ENCODE peak calls at places on chromosome 16, in seven cellular contexts. One of them, this sample, is unnamed. For H3K4me1, the result is how much of the 10 kb centered on the place peaks cover.

GRCh38 chr16:7270823-7271222 is 61.8 kb upstream of the RBFOX1 start:
- DNase-seq in stomach: no peak
- DNase-seq in heart right ventricle: no peak
- DNase-seq in cardiac muscle cell: no peak
- DNase-seq in adrenal gland: no peak
- DNase-seq in lung: no peak
- DNase-seq in CD8-positive, alpha-beta T cell: no peak
- DNase-seq in this sample: no peak

GRCh38 chr16:56197227-56197992 is 6.1 kb downstream of the GNAO1 start:
- DNase-seq in lung: no peak
- DNase-seq in adrenal gland: no peak
- DNase-seq in cardiac muscle cell: no peak
- DNase-seq in heart right ventricle: no peak
- DNase-seq in stomach: no peak
- DNase-seq in CD8-positive, alpha-beta T cell: no peak
- DNase-seq in this sample: no peak

GRCh38 chr16:30652005-30652296 is 1.2 kb downstream of the PRR14 start:
- DNase-seq in cardiac muscle cell: no peak
- DNase-seq in lung: no peak
- DNase-seq in stomach: no peak
- DNase-seq in heart right ventricle: no peak
- DNase-seq in CD8-positive, alpha-beta T cell: no peak
- DNase-seq in adrenal gland: no peak
- DNase-seq in this sample: no peak

GRCh38 chr16:55672471-55672870 is 16.7 kb downstream of the SLC6A2 start:
- DNase-seq in heart right ventricle: peak
- DNase-seq in lung: no peak
- DNase-seq in CD8-positive, alpha-beta T cell: no peak
- DNase-seq in adrenal gland: peak
- DNase-seq in stomach: no peak
- DNase-seq in cardiac muscle cell: peak
- DNase-seq in this sample: no peak

GRCh38 chr16:12544477-12545291 is 259.0 kb downstream of the CPPED1 start:
- DNase-seq in heart right ventricle: no peak
- DNase-seq in cardiac muscle cell: no peak
- DNase-seq in lung: peak
- DNase-seq in adrenal gland: no peak
- DNase-seq in CD8-positive, alpha-beta T cell: no peak
- DNase-seq in stomach: no peak
- DNase-seq in this sample: no peak

GRCh38 chr16:28883221-28883996 is 5.1 kb downstream of the ATP2A1 start:
- DNase-seq in CD8-positive, alpha-beta T cell: no peak
- DNase-seq in stomach: no peak
- DNase-seq in cardiac muscle cell: no peak
- DNase-seq in lung: no peak
- DNase-seq in adrenal gland: no peak
- DNase-seq in heart right ventricle: no peak
- DNase-seq in this sample: no peak

GRCh38 chr16:15705064-15705565 is 55.1 kb downstream of the NDE1 start:
- DNase-seq in heart right ventricle: no peak
- DNase-seq in adrenal gland: no peak
- DNase-seq in cardiac muscle cell: no peak
- DNase-seq in CD8-positive, alpha-beta T cell: no peak
- DNase-seq in stomach: no peak
- DNase-seq in lung: no peak
- DNase-seq in this sample: no peak

GRCh38 chr16:49632798-49633189 is 223.1 kb downstream of the ZNF423 start:
- DNase-seq in stomach: no peak
- DNase-seq in CD8-positive, alpha-beta T cell: peak
- DNase-seq in cardiac muscle cell: no peak
- DNase-seq in lung: no peak
- DNase-seq in adrenal gland: peak
- DNase-seq in heart right ventricle: no peak
- DNase-seq in this sample: no peak

GRCh38 chr16:62404857-62405611 is 368.8 kb upstream of the CDH8 start:
- DNase-seq in stomach: no peak
- DNase-seq in CD8-positive, alpha-beta T cell: no peak
- DNase-seq in adrenal gland: no peak
- DNase-seq in heart right ventricle: no peak
- DNase-seq in cardiac muscle cell: no peak
- DNase-seq in lung: no peak
- DNase-seq in this sample: no peak

GRCh38 chr16:15996432-15997109 is 47.2 kb downstream of the ABCC1 start:
- DNase-seq in stomach: peak
- DNase-seq in cardiac muscle cell: peak
- DNase-seq in adrenal gland: peak
- DNase-seq in lung: peak
- DNase-seq in CD8-positive, alpha-beta T cell: no peak
- DNase-seq in heart right ventricle: peak
- DNase-seq in this sample: peak

DNA sequence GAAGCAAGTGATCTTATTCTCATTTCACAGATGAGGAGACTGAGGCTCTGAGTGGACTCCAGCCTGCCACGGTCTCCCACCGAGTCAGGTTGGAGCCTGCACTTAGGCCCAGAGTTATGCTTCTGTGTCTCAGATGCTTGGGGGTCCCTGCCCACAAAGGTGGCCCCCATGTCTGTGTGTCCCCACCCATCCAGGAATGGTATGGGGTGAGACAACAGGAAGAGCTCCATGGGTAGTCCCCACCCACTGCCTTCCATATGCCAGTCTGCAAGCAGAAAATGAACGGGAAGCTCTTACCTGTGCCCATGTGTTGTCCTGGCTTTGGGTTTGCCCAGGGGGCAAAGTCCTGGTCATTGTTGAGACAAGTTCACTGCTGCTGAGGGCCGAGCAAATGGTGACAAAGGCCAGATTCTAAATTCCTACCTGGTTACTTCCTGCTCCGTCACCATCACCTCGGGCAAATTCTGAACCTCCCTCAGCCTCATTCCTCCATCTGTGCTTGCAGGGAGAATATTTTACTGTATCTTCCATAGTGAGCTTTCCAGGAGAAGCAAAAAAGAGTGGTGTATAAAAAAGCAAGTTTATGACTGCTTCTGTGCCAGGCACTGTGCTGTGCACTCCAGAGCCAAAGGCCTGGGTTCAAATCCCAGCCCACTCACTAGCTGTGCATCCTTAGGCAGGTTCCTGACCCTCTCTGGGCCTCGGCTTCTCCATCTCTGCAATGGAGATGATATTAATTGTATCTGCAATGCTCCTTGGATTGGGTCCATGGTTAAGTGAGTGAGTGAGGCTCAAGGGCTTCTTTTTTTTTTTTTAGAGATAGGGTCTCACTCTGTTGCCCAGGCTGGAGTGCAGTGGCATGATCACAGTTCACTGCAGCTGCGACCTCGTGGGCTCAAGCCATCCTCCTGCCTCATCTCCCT is 9.3 kb downstream of the IL4R start:
- DNase-seq in stomach: peak
- DNase-seq in heart right ventricle: no peak
- DNase-seq in adrenal gland: no peak
- DNase-seq in cardiac muscle cell: no peak
- DNase-seq in CD8-positive, alpha-beta T cell: no peak
- DNase-seq in lung: no peak
- DNase-seq in this sample: no peak
- H3K4me1 ChIP-seq in stomach: half or more
- H3K4me1 ChIP-seq in heart right ventricle: under half
- H3K4me1 ChIP-seq in adrenal gland: half or more
- H3K4me1 ChIP-seq in cardiac muscle cell: under half
- H3K4me1 ChIP-seq in CD8-positive, alpha-beta T cell: half or more
- H3K4me1 ChIP-seq in lung: under half
- H3K4me1 ChIP-seq in this sample: under half

GRCh38 chr16:68283840-68284595 is 19.7 kb downstream of the SLC7A6 start:
- DNase-seq in cardiac muscle cell: no peak
- DNase-seq in adrenal gland: no peak
- DNase-seq in lung: no peak
- DNase-seq in CD8-positive, alpha-beta T cell: no peak
- DNase-seq in heart right ventricle: no peak
- DNase-seq in stomach: no peak
- DNase-seq in this sample: no peak

GRCh38 chr16:68286153-68287074 is 22.1 kb downstream of the SLC7A6 start:
- DNase-seq in stomach: no peak
- DNase-seq in cardiac muscle cell: no peak
- DNase-seq in heart right ventricle: no peak
- DNase-seq in CD8-positive, alpha-beta T cell: peak
- DNase-seq in lung: no peak
- DNase-seq in adrenal gland: no peak
- DNase-seq in this sample: no peak

GRCh38 chr16:68283346-68283745 is 19.0 kb downstream of the SLC7A6 start:
- DNase-seq in CD8-positive, alpha-beta T cell: no peak
- DNase-seq in adrenal gland: no peak
- DNase-seq in cardiac muscle cell: no peak
- DNase-seq in heart right ventricle: no peak
- DNase-seq in lung: no peak
- DNase-seq in stomach: no peak
- DNase-seq in this sample: no peak

GRCh38 chr16:68285683-68286082 is 21.4 kb downstream of the SLC7A6 start:
- DNase-seq in cardiac muscle cell: no peak
- DNase-seq in adrenal gland: no peak
- DNase-seq in lung: no peak
- DNase-seq in stomach: no peak
- DNase-seq in CD8-positive, alpha-beta T cell: no peak
- DNase-seq in heart right ventricle: no peak
- DNase-seq in this sample: no peak

GRCh38 chr16:68284847-68285246 is 20.5 kb downstream of the SLC7A6 start:
- DNase-seq in lung: no peak
- DNase-seq in CD8-positive, alpha-beta T cell: no peak
- DNase-seq in heart right ventricle: no peak
- DNase-seq in cardiac muscle cell: no peak
- DNase-seq in adrenal gland: no peak
- DNase-seq in stomach: no peak
- DNase-seq in this sample: no peak
- H3K4me1 ChIP-seq in lung: under half
- H3K4me1 ChIP-seq in CD8-positive, alpha-beta T cell: half or more
- H3K4me1 ChIP-seq in heart right ventricle: half or more
- H3K4me1 ChIP-seq in cardiac muscle cell: under half
- H3K4me1 ChIP-seq in adrenal gland: half or more
- H3K4me1 ChIP-seq in stomach: under half
- H3K4me1 ChIP-seq in this sample: under half

GRCh38 chr16:84598391-84598750 is 19.5 kb downstream of the COTL1 start:
- DNase-seq in stomach: no peak
- DNase-seq in adrenal gland: no peak
- DNase-seq in CD8-positive, alpha-beta T cell: no peak
- DNase-seq in heart right ventricle: no peak
- DNase-seq in lung: no peak
- DNase-seq in cardiac muscle cell: no peak
- DNase-seq in this sample: no peak
- H3K4me1 ChIP-seq in stomach: half or more
- H3K4me1 ChIP-seq in adrenal gland: half or more
- H3K4me1 ChIP-seq in CD8-positive, alpha-beta T cell: half or more
- H3K4me1 ChIP-seq in heart right ventricle: under half
- H3K4me1 ChIP-seq in lung: under half
- H3K4me1 ChIP-seq in cardiac muscle cell: under half
- H3K4me1 ChIP-seq in this sample: under half

DNA sequence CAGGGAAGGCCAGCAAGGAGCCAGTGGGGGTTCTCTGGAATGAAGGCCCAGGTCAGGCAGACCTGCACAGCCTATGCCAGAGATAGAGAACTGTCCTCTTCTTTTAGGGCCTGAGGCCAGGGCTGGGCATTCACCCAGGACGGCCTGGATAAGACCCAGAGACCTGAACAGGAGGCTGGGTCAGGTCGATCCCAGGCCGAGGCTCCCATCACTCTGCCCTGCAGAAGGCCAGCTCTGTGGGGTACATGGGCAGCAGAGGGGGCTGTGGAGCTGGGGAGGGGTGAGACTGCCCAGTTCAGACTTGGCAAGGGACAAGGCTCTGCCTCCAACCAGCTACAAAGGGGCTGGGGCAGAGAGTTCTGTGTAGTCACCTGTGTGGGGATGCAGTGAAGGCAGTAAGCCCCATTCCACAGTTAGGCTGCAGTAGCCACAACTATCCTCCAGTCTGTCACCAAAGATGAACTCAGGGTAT is 14.6 kb downstream of the HSD11B2 start:
- DNase-seq in CD8-positive, alpha-beta T cell: no peak
- DNase-seq in heart right ventricle: peak
- DNase-seq in stomach: no peak
- DNase-seq in adrenal gland: peak
- DNase-seq in cardiac muscle cell: no peak
- DNase-seq in lung: no peak
- DNase-seq in this sample: no peak
- H3K4me1 ChIP-seq in CD8-positive, alpha-beta T cell: under half
- H3K4me1 ChIP-seq in heart right ventricle: half or more
- H3K4me1 ChIP-seq in stomach: half or more
- H3K4me1 ChIP-seq in adrenal gland: half or more
- H3K4me1 ChIP-seq in cardiac muscle cell: under half
- H3K4me1 ChIP-seq in lung: under half
- H3K4me1 ChIP-seq in this sample: under half